ENCODE peak calls at places on chromosome 15, in four cellular contexts. One of them, this sample, is unnamed.

GRCh38 chr15:36775209-36775608 is 195.8 kb downstream of the CDIN1 start:
- DNase-seq in activated T-cell treated with anti-CD3 and anti-CD28 coated beads for 4 hours: no peak
- DNase-seq in cardiac fibroblast: no peak
- DNase-seq in adipocyte: no peak
- DNase-seq in this sample: no peak

GRCh38 chr15:72315706-72316370 is 4.1 kb downstream of the CELF6 start:
- DNase-seq in adipocyte: no peak
- DNase-seq in activated T-cell treated with anti-CD3 and anti-CD28 coated beads for 4 hours: no peak
- DNase-seq in cardiac fibroblast: peak; percentile 29
- DNase-seq in this sample: no peak

GRCh38 chr15:57994468-57995154 is 70.9 kb downstream of the ALDH1A2 start:
- DNase-seq in cardiac fibroblast: no peak
- DNase-seq in activated T-cell treated with anti-CD3 and anti-CD28 coated beads for 4 hours: no peak
- DNase-seq in adipocyte: peak; percentile 27
- DNase-seq in this sample: no peak

GRCh38 chr15:70323111-70323851 is 225.6 kb upstream of the TLE3 start:
- DNase-seq in cardiac fibroblast: peak; percentile 72
- DNase-seq in adipocyte: no peak
- DNase-seq in activated T-cell treated with anti-CD3 and anti-CD28 coated beads for 4 hours: no peak
- DNase-seq in this sample: peak; percentile 6

GRCh38 chr15:70199124-70199482 is 101.4 kb upstream of the TLE3 start:
- DNase-seq in adipocyte: no peak
- DNase-seq in activated T-cell treated with anti-CD3 and anti-CD28 coated beads for 4 hours: no peak
- DNase-seq in cardiac fibroblast: no peak
- DNase-seq in this sample: no peak

GRCh38 chr15:78937132-78937739 is 7.6 kb downstream of the CTSH start:
- DNase-seq in adipocyte: no peak
- DNase-seq in cardiac fibroblast: peak; percentile 77
- DNase-seq in activated T-cell treated with anti-CD3 and anti-CD28 coated beads for 4 hours: no peak
- DNase-seq in this sample: no peak

GRCh38 chr15:90859234-90860131 is 8.9 kb upstream of the FURIN start:
- DNase-seq in adipocyte: no peak
- DNase-seq in activated T-cell treated with anti-CD3 and anti-CD28 coated beads for 4 hours: no peak
- DNase-seq in cardiac fibroblast: no peak
- DNase-seq in this sample: peak; percentile 23

GRCh38 chr15:57820119-57820518 is 113.6 kb downstream of the POLR2M start:
- DNase-seq in cardiac fibroblast: peak; percentile 15
- DNase-seq in adipocyte: peak; percentile 11
- DNase-seq in activated T-cell treated with anti-CD3 and anti-CD28 coated beads for 4 hours: no peak
- DNase-seq in this sample: peak; percentile 5

GRCh38 chr15:67175643-67176071 is 78.8 kb downstream of the AAGAB start:
- DNase-seq in activated T-cell treated with anti-CD3 and anti-CD28 coated beads for 4 hours: no peak
- DNase-seq in adipocyte: no peak
- DNase-seq in cardiac fibroblast: peak; percentile 80
- DNase-seq in this sample: peak; percentile 22

GRCh38 chr15:76391847-76392246 is 55.3 kb downstream of the ISL2 start:
- DNase-seq in adipocyte: peak; percentile 13
- DNase-seq in cardiac fibroblast: peak; percentile 12
- DNase-seq in activated T-cell treated with anti-CD3 and anti-CD28 coated beads for 4 hours: no peak
- DNase-seq in this sample: no peak

GRCh38 chr15:39788800-39789565 is 6.3 kb upstream of the FSIP1 start:
- DNase-seq in activated T-cell treated with anti-CD3 and anti-CD28 coated beads for 4 hours: no peak
- DNase-seq in adipocyte: peak; percentile 74
- DNase-seq in cardiac fibroblast: no peak
- DNase-seq in this sample: peak; percentile 76

GRCh38 chr15:94205366-94205765 is 26.0 kb upstream of the MCTP2 start:
- DNase-seq in cardiac fibroblast: no peak
- DNase-seq in adipocyte: no peak
- DNase-seq in activated T-cell treated with anti-CD3 and anti-CD28 coated beads for 4 hours: no peak
- DNase-seq in this sample: no peak

GRCh38 chr15:96553006-96553405 is 222.5 kb downstream of the NR2F2 start:
- DNase-seq in adipocyte: no peak
- DNase-seq in activated T-cell treated with anti-CD3 and anti-CD28 coated beads for 4 hours: no peak
- DNase-seq in cardiac fibroblast: no peak
- DNase-seq in this sample: no peak

GRCh38 chr15:52782514-52782913 is 7.6 kb downstream of the ONECUT1 start:
- DNase-seq in adipocyte: no peak
- DNase-seq in cardiac fibroblast: no peak
- DNase-seq in activated T-cell treated with anti-CD3 and anti-CD28 coated beads for 4 hours: no peak
- DNase-seq in this sample: no peak

GRCh38 chr15:48671381-48672022 is 26.0 kb upstream of the FBN1 start:
- DNase-seq in cardiac fibroblast: peak; percentile 88
- DNase-seq in activated T-cell treated with anti-CD3 and anti-CD28 coated beads for 4 hours: no peak
- DNase-seq in adipocyte: peak; percentile 82
- DNase-seq in this sample: peak; percentile 87

GRCh38 chr15:66946578-66947164 is 118.7 kb upstream of the SMAD3 start:
- DNase-seq in adipocyte: peak; percentile 80
- DNase-seq in cardiac fibroblast: peak; percentile 76
- DNase-seq in activated T-cell treated with anti-CD3 and anti-CD28 coated beads for 4 hours: peak; percentile 69
- DNase-seq in this sample: peak; percentile 46

GRCh38 chr15:88258021-88258641 is 1.6 kb upstream of the NTRK3 start:
- DNase-seq in cardiac fibroblast: no peak
- DNase-seq in adipocyte: peak; percentile 11
- DNase-seq in activated T-cell treated with anti-CD3 and anti-CD28 coated beads for 4 hours: no peak
- DNase-seq in this sample: no peak

GRCh38 chr15:93146196-93146595 is 57.2 kb upstream of the RGMA start:
- DNase-seq in adipocyte: no peak
- DNase-seq in cardiac fibroblast: no peak
- DNase-seq in activated T-cell treated with anti-CD3 and anti-CD28 coated beads for 4 hours: no peak
- DNase-seq in this sample: no peak

GRCh38 chr15:35374661-35375060 is 171.3 kb downstream of the DPH6 start:
- DNase-seq in adipocyte: no peak
- DNase-seq in cardiac fibroblast: no peak
- DNase-seq in activated T-cell treated with anti-CD3 and anti-CD28 coated beads for 4 hours: no peak
- DNase-seq in this sample: no peak

GRCh38 chr15:82132742-82133141 is 86.9 kb upstream of the MEX3B start:
- DNase-seq in cardiac fibroblast: peak; percentile 47
- DNase-seq in adipocyte: peak; percentile 79
- DNase-seq in activated T-cell treated with anti-CD3 and anti-CD28 coated beads for 4 hours: no peak
- DNase-seq in this sample: peak; percentile 95

GRCh38 chr15:64858136-64858535 is 16.4 kb downstream of the PLEKHO2 start:
- DNase-seq in adipocyte: no peak
- DNase-seq in activated T-cell treated with anti-CD3 and anti-CD28 coated beads for 4 hours: no peak
- DNase-seq in cardiac fibroblast: no peak
- DNase-seq in this sample: no peak

GRCh38 chr15:83659011-83659811 is 5.3 kb downstream of the ADAMTSL3 start:
- DNase-seq in activated T-cell treated with anti-CD3 and anti-CD28 coated beads for 4 hours: no peak
- DNase-seq in cardiac fibroblast: no peak
- DNase-seq in adipocyte: no peak
- DNase-seq in this sample: no peak

GRCh38 chr15:40999190-40999589 is 45.9 kb downstream of the CHAC1 start:
- DNase-seq in cardiac fibroblast: no peak
- DNase-seq in adipocyte: peak; percentile 47
- DNase-seq in activated T-cell treated with anti-CD3 and anti-CD28 coated beads for 4 hours: no peak
- DNase-seq in this sample: peak; percentile 97

GRCh38 chr15:66578286-66578875 is 12.6 kb upstream of the LCTL start:
- DNase-seq in adipocyte: peak; percentile 15
- DNase-seq in cardiac fibroblast: peak; percentile 77
- DNase-seq in activated T-cell treated with anti-CD3 and anti-CD28 coated beads for 4 hours: no peak
- DNase-seq in this sample: peak; percentile 87

GRCh38 chr15:71325461-71325860 is 210.2 kb downstream of the THSD4 start:
- DNase-seq in adipocyte: peak; percentile 59
- DNase-seq in cardiac fibroblast: peak; percentile 26
- DNase-seq in activated T-cell treated with anti-CD3 and anti-CD28 coated beads for 4 hours: no peak
- DNase-seq in this sample: peak; percentile 75

GRCh38 chr15:74196175-74196574 is 6.4 kb downstream of the STRA6 start:
- DNase-seq in activated T-cell treated with anti-CD3 and anti-CD28 coated beads for 4 hours: no peak
- DNase-seq in adipocyte: peak; percentile 93
- DNase-seq in cardiac fibroblast: peak; percentile 97
- DNase-seq in this sample: peak; percentile 18

GRCh38 chr15:101613130-101614000 is 38.8 kb downstream of the TM2D3 start:
- DNase-seq in activated T-cell treated with anti-CD3 and anti-CD28 coated beads for 4 hours: no peak
- DNase-seq in adipocyte: no peak
- DNase-seq in cardiac fibroblast: peak; percentile 48
- DNase-seq in this sample: no peak

GRCh38 chr15:91849749-91850161 is 3.8 kb upstream of the SLCO3A1 start:
- DNase-seq in cardiac fibroblast: peak; percentile 80
- DNase-seq in adipocyte: peak; percentile 80
- DNase-seq in activated T-cell treated with anti-CD3 and anti-CD28 coated beads for 4 hours: no peak
- DNase-seq in this sample: peak; percentile 62

GRCh38 chr15:64938192-64938591 is 26.5 kb downstream of the ANKDD1A start:
- DNase-seq in cardiac fibroblast: peak; percentile 23
- DNase-seq in activated T-cell treated with anti-CD3 and anti-CD28 coated beads for 4 hours: no peak
- DNase-seq in adipocyte: no peak
- DNase-seq in this sample: no peak

GRCh38 chr15:88949734-88950400 is 36.7 kb upstream of the MFGE8 start:
- DNase-seq in adipocyte: no peak
- DNase-seq in cardiac fibroblast: no peak
- DNase-seq in activated T-cell treated with anti-CD3 and anti-CD28 coated beads for 4 hours: no peak
- DNase-seq in this sample: no peak

GRCh38 chr15:101048191-101049011 is 129.2 kb downstream of the LRRK1 start:
- DNase-seq in adipocyte: no peak
- DNase-seq in activated T-cell treated with anti-CD3 and anti-CD28 coated beads for 4 hours: no peak
- DNase-seq in cardiac fibroblast: no peak
- DNase-seq in this sample: no peak

GRCh38 chr15:58136731-58137130 is 1.4 kb upstream of the AQP9 start:
- DNase-seq in adipocyte: no peak
- DNase-seq in activated T-cell treated with anti-CD3 and anti-CD28 coated beads for 4 hours: no peak
- DNase-seq in cardiac fibroblast: no peak
- DNase-seq in this sample: no peak

GRCh38 chr15:100529556-100529955 is 806 bp upstream of the CERS3 start:
- DNase-seq in activated T-cell treated with anti-CD3 and anti-CD28 coated beads for 4 hours: no peak
- DNase-seq in cardiac fibroblast: no peak
- DNase-seq in adipocyte: no peak
- DNase-seq in this sample: no peak

GRCh38 chr15:99708563-99708962 is 24.7 kb downstream of the LYSMD4 start:
- DNase-seq in activated T-cell treated with anti-CD3 and anti-CD28 coated beads for 4 hours: no peak
- DNase-seq in adipocyte: peak; percentile 89
- DNase-seq in cardiac fibroblast: peak; percentile 93
- DNase-seq in this sample: peak; percentile 94

GRCh38 chr15:52505141-52505540 is 23.5 kb downstream of the MYO5A start:
- DNase-seq in activated T-cell treated with anti-CD3 and anti-CD28 coated beads for 4 hours: no peak
- DNase-seq in cardiac fibroblast: no peak
- DNase-seq in adipocyte: no peak
- DNase-seq in this sample: no peak

GRCh38 chr15:75228787-75229186 is 27.1 kb downstream of the C15orf39 start:
- DNase-seq in cardiac fibroblast: no peak
- DNase-seq in activated T-cell treated with anti-CD3 and anti-CD28 coated beads for 4 hours: no peak
- DNase-seq in adipocyte: no peak
- DNase-seq in this sample: no peak

GRCh38 chr15:74725845-74726773 is 781 bp upstream of the CYP1A1 start:
- DNase-seq in adipocyte: peak; percentile 65
- DNase-seq in activated T-cell treated with anti-CD3 and anti-CD28 coated beads for 4 hours: peak; percentile 31
- DNase-seq in cardiac fibroblast: peak; percentile 14
- DNase-seq in this sample: no peak

GRCh38 chr15:71792521-71792920 is 17.8 kb upstream of the NR2E3 start:
- DNase-seq in activated T-cell treated with anti-CD3 and anti-CD28 coated beads for 4 hours: no peak
- DNase-seq in cardiac fibroblast: peak; percentile 49
- DNase-seq in adipocyte: peak; percentile 72
- DNase-seq in this sample: peak; percentile 58

GRCh38 chr15:43376017-43376705 is 5.3 kb downstream of the TUBGCP4 start:
- DNase-seq in adipocyte: peak; percentile 71
- DNase-seq in activated T-cell treated with anti-CD3 and anti-CD28 coated beads for 4 hours: peak; percentile 22
- DNase-seq in cardiac fibroblast: peak; percentile 39
- DNase-seq in this sample: peak; percentile 13

This sample was measured in HCEC 1CT.